ENCODE peak calls at places on chromosomes 3 and 15, in four cellular contexts. R is cerebellar cortex, X is upper lobe of left lung, T is GM23338. W is an unnamed sample.

GRCh38 chr15:99092554-99093172 is 12.2 kb upstream of the SYNM start:
- DNase-seq in R (no peak), X (no peak), T (no peak), W (no peak)

GRCh38 chr3:64859625-64860590 is 172.1 kb upstream of the ADAMTS9 start:
- DNase-seq in R (no peak), X (no peak), T (no peak), W (no peak)

GRCh38 chr15:94004697-94005096 is 226.7 kb upstream of the MCTP2 start:
- DNase-seq in R (no peak), X (no peak), T (no peak), W (no peak)

GRCh38 chr15:73317651-73318462 is 50.9 kb downstream of the HCN4 start:
- DNase-seq in R (no peak), X (no peak), T (no peak), W (no peak)

GRCh38 chr15:90903733-90904536 is 833 bp downstream of the MAN2A2 start:
- DNase-seq in R (peak), X (no peak), T (peak), W (no peak)

GRCh38 chr15:30992465-30992864 is 1.0 kb upstream of the MTMR10 start:
- DNase-seq in R (peak), X (no peak), T (no peak), W (no peak)

GRCh38 chr3:14423197-14423743 is 20.9 kb downstream of the SLC6A6 start:
- DNase-seq in R (no peak), X (no peak), T (no peak), W (no peak)

GRCh38 chr15:78280289-78281072 is 16.1 kb downstream of the DNAJA4 start:
- DNase-seq in R (no peak), X (peak), T (no peak), W (no peak)

GRCh38 chr3:111128884-111129283 is 57.3 kb downstream of the NECTIN3 start:
- DNase-seq in R (no peak), X (no peak), T (peak), W (no peak)

GRCh38 chr3:126811530-126811929 is 107.5 kb downstream of the CHCHD6 start:
- DNase-seq in R (no peak), X (no peak), T (no peak), W (no peak)

GRCh38 chr15:66961407-66961884 is 104.0 kb upstream of the SMAD3 start:
- DNase-seq in R (no peak), X (no peak), T (no peak), W (no peak)

GRCh38 chr15:70778258-70779076 is 15.1 kb upstream of the UACA start:
- DNase-seq in R (no peak), X (no peak), T (no peak), W (no peak)

GRCh38 chr15:29558261-29558660 is 264.0 kb downstream of the TJP1 start:
- DNase-seq in R (no peak), X (no peak), T (no peak), W (no peak)

GRCh38 chr3:67648229-67648628 is 6.2 kb downstream of the SUCLG2 start:
- DNase-seq in R (no peak), X (no peak), T (no peak), W (no peak)

GRCh38 chr15:84725001-84725491 is 9.1 kb upstream of the SEC11A start:
- DNase-seq in R (no peak), X (no peak), T (no peak), W (no peak)

GRCh38 chr3:43389388-43390254 is 103.3 kb downstream of the SNRK start:
- DNase-seq in R (no peak), X (no peak), T (no peak), W (no peak)

GRCh38 chr3:94159062-94159726 is 96.3 kb downstream of the NSUN3 start:
- DNase-seq in R (no peak), X (no peak), T (no peak), W (no peak)

GRCh38 chr15:65530318-65531111 is at the start of gene HACD3:
- DNase-seq in R (peak), X (peak), T (peak), W (peak)

GRCh38 chr15:81351651-81352050 is 22.4 kb downstream of the TMC3 start:
- DNase-seq in R (peak), X (no peak), T (no peak), W (no peak)

GRCh38 chr3:38457111-38458003 is 3.7 kb downstream of the ACVR2B start:
- DNase-seq in R (no peak), X (no peak), T (peak), W (no peak)

GRCh38 chr3:111904376-111905241 is 45.5 kb downstream of the PHLDB2 start:
- DNase-seq in R (no peak), X (no peak), T (no peak), W (no peak)

GRCh38 chr3:146550743-146551510 is 6.5 kb upstream of the PLSCR1 start:
- DNase-seq in R (no peak), X (no peak), T (no peak), W (no peak)

GRCh38 chr3:72352176-72352575 is 496.1 kb downstream of the SHQ1 start:
- DNase-seq in R (no peak), X (no peak), T (no peak), W (no peak)

GRCh38 chr15:94674251-94674650 is 442.9 kb downstream of the MCTP2 start:
- DNase-seq in R (peak), X (no peak), T (no peak), W (no peak)

GRCh38 chr3:42682301-42683070 is 2.9 kb upstream of the KLHL40 start:
- DNase-seq in R (no peak), X (no peak), T (no peak), W (no peak)

GRCh38 chr3:63141-63845 is 133.3 kb upstream of the CHL1 start:
- DNase-seq in R (no peak), X (no peak), T (no peak), W (no peak)

GRCh38 chr3:23592961-23593931 is 212.5 kb upstream of the UBE2E1 start:
- DNase-seq in R (no peak), X (no peak), T (no peak), W (no peak)

GRCh38 chr3:30162579-30162978 is 443.8 kb upstream of the TGFBR2 start:
- DNase-seq in R (no peak), X (no peak), T (no peak), W (no peak)

W was measured in mesothelial cell of epicardium.